ENCODE peak calls at places on chromosomes 1 and 21, in five cellular contexts. T, N, Y, I and B are unnamed samples.
A peak's percentile ranks its signal among the peaks of the same experiment; 100 is the strongest.

GRCh38 chr1:165871311-165872067 is 44.1 kb downstream of the UCK2 start:
- DNase-seq in T (peak; percentile 16), N (peak; percentile 5), Y (peak; percentile 49), I (peak; percentile 48), B (no peak)

GRCh38 chr1:34977858-34978257 is 7.3 kb downstream of the TMEM35B start:
- DNase-seq in T (no peak), N (no peak), Y (no peak), I (no peak), B (no peak)

GRCh38 chr1:23904748-23905357 is 8.3 kb downstream of the CNR2 start:
- DNase-seq in T (no peak), N (no peak), Y (peak; percentile 62), I (no peak), B (no peak)

GRCh38 chr1:225111000-225111399 is 181.5 kb downstream of the DNAH14 start:
- DNase-seq in T (no peak), N (no peak), Y (no peak), I (no peak), B (no peak)

GRCh38 chr1:213993929-213994328 is 6.2 kb downstream of the PROX1 start:
- DNase-seq in T (no peak), N (no peak), Y (no peak), I (no peak), B (no peak)

GRCh38 chr1:154839691-154840090 is 30.4 kb downstream of the KCNN3 start:
- DNase-seq in T (no peak), N (no peak), Y (no peak), I (no peak), B (no peak)

GRCh38 chr1:3003039-3003940 is 18.0 kb upstream of the ACTRT2 start:
- DNase-seq in T (no peak), N (no peak), Y (no peak), I (no peak), B (peak; percentile 6)

GRCh38 chr1:95035536-95035935 is 37.2 kb downstream of the ALG14 start:
- DNase-seq in T (no peak), N (no peak), Y (peak; percentile 93), I (no peak), B (no peak)

GRCh38 chr21:27480841-27481261 is 514.0 kb upstream of the ADAMTS5 start:
- DNase-seq in T (no peak), N (no peak), Y (peak; percentile 93), I (no peak), B (no peak)

GRCh38 chr1:21115098-21115760 is 61.5 kb downstream of the EIF4G3 start:
- DNase-seq in T (no peak), N (no peak), Y (no peak), I (no peak), B (no peak)

GRCh38 chr1:12433323-12434053 is 184.5 kb downstream of the DHRS3 start:
- DNase-seq in T (no peak), N (no peak), Y (no peak), I (no peak), B (no peak)

GRCh38 chr21:45979141-45979631 is 2.4 kb upstream of the COL6A1 start:
- DNase-seq in T (no peak), N (no peak), Y (no peak), I (no peak), B (no peak)

GRCh38 chr1:177567393-177567792 is 396.6 kb downstream of the BRINP2 start:
- DNase-seq in T (no peak), N (no peak), Y (peak; percentile 23), I (no peak), B (no peak)

GRCh38 chr1:26225033-26225831 is 8.8 kb upstream of the CEP85 start:
- DNase-seq in T (peak; percentile 23), N (no peak), Y (no peak), I (no peak), B (peak; percentile 32)

GRCh38 chr1:24865168-24865567 is 64.9 kb downstream of the RUNX3 start:
- DNase-seq in T (no peak), N (no peak), Y (no peak), I (no peak), B (no peak)

GRCh38 chr21:16534408-16535099 is 804.8 kb downstream of the USP25 start:
- DNase-seq in T (no peak), N (no peak), Y (peak; percentile 35), I (peak; percentile 82), B (no peak)

GRCh38 chr1:207798847-207799246 is 47.0 kb downstream of the CD46 start:
- DNase-seq in T (no peak), N (no peak), Y (no peak), I (no peak), B (no peak)

GRCh38 chr1:160800142-160800541 is 4.2 kb downstream of the LY9 start:
- DNase-seq in T (no peak), N (no peak), Y (no peak), I (no peak), B (no peak)

GRCh38 chr1:192826791-192827477 is 18.1 kb downstream of the RGS2 start:
- DNase-seq in T (no peak), N (no peak), Y (peak; percentile 35), I (no peak), B (no peak)

GRCh38 chr1:207944571-207944970 is 33.6 kb upstream of the CD34 start:
- DNase-seq in T (no peak), N (no peak), Y (peak; percentile 50), I (no peak), B (no peak)

GRCh38 chr1:51444534-51445192 is 74.4 kb downstream of the EPS15 start:
- DNase-seq in T (no peak), N (no peak), Y (no peak), I (no peak), B (no peak)

GRCh38 chr1:46476673-46477072 is 13.0 kb upstream of the DMBX1 start:
- DNase-seq in T (no peak), N (no peak), Y (no peak), I (no peak), B (no peak)

GRCh38 chr1:7570311-7570710 is 200.8 kb upstream of the VAMP3 start:
- DNase-seq in T (no peak), N (no peak), Y (peak; percentile 45), I (no peak), B (no peak)

GRCh38 chr1:172686143-172686542 is 27.2 kb downstream of the FASLG start:
- DNase-seq in T (no peak), N (no peak), Y (no peak), I (no peak), B (no peak)